ENCODE peak calls at places on chromosomes 2 and 18, in four cellular contexts. P is tibial nerve, K is WERI-Rb-1, V is Peyer's patch. N is an unnamed sample. For H3K36me3, the result is how much of the 10 kb centered on the place peaks cover.

GRCh38 chr2:155841442-155841841 is 491.1 kb downstream of the NR4A2 start:
- DNase-seq in P (no peak), K (no peak), V (no peak), N (no peak)

GRCh38 chr18:59779979-59780378 is 82.8 kb upstream of the CCBE1 start:
- DNase-seq in P (no peak), K (no peak), V (no peak), N (no peak)

GRCh38 chr2:46644690-46645385 is 165.5 kb downstream of the TMEM247 start:
- DNase-seq in P (no peak), K (no peak), V (no peak), N (no peak)

GRCh38 chr2:221370942-221371221 is 201.2 kb downstream of the EPHA4 start:
- DNase-seq in P (no peak), K (no peak), V (no peak), N (no peak)

GRCh38 chr2:232723027-232723426 is 25.9 kb downstream of the GIGYF2 start:
- DNase-seq in P (no peak), K (no peak), V (no peak), N (no peak)

GRCh38 chr18:37294951-37295350 is 270.6 kb downstream of the CELF4 start:
- DNase-seq in P (no peak), K (peak), V (no peak), N (peak)

GRCh38 chr18:77776104-77776503 is 526.5 kb downstream of the GALR1 start:
- DNase-seq in P (no peak), K (no peak), V (no peak), N (no peak)

GRCh38 chr2:236768393-236769140 is 198.9 kb downstream of the ACKR3 start:
- DNase-seq in P (no peak), K (no peak), V (no peak), N (no peak)

GRCh38 chr18:8844721-8845148 is 139.4 kb downstream of the MTCL1 start:
- DNase-seq in P (no peak), K (no peak), V (no peak), N (peak)

GRCh38 chr2:72146357-72147302 is 1.0 kb downstream of the CYP26B1 start:
- DNase-seq in P (peak), K (peak), V (peak), N (no peak)

GRCh38 chr2:1319393-1319792 is 93.9 kb upstream of the TPO start:
- DNase-seq in P (no peak), K (no peak), V (no peak), N (no peak)

GRCh38 chr18:9751371-9752031 is 43.4 kb downstream of the RAB31 start:
- DNase-seq in P (no peak), K (no peak), V (no peak), N (no peak)

GRCh38 chr2:10521891-10522448 is 73.8 kb upstream of the ODC1 start:
- DNase-seq in P (no peak), K (no peak), V (no peak), N (no peak)

GRCh38 chr2:205133544-205133943 is 548.8 kb upstream of the NRP2 start:
- DNase-seq in P (peak), K (no peak), V (no peak), N (peak)

GRCh38 chr2:130963849-130964793 is 127.4 kb downstream of the ARHGEF4 start:
- DNase-seq in P (no peak), K (peak), V (no peak), N (peak)

GRCh38 chr2:158457826-158458616 is 1.3 kb downstream of the PKP4 start:
- DNase-seq in P (peak), K (peak), V (peak), N (peak)

GRCh38 chr18:36066731-36067117 is 635 bp downstream of the RPRD1A start:
- DNase-seq in P (no peak), K (no peak), V (no peak), N (no peak)

GRCh38 chr2:48532824-48533223 is 2.9 kb downstream of the STON1 start:
- DNase-seq in P (no peak), K (no peak), V (no peak), N (no peak)

GRCh38 chr2:642431-642815 is 34.8 kb downstream of the TMEM18 start:
- DNase-seq in P (no peak), K (no peak), V (no peak), N (no peak)

GRCh38 chr2:177195194-177195593 is 17.4 kb upstream of the HNRNPA3 start:
- DNase-seq in P (no peak), K (no peak), V (no peak), N (no peak)

GRCh38 chr2:58620127-58620526 is 379.0 kb upstream of the FANCL start:
- DNase-seq in P (no peak), K (no peak), V (no peak), N (no peak)

GRCh38 chr2:100289020-100289419 is 33.3 kb downstream of the LONRF2 start:
- DNase-seq in P (no peak), K (no peak), V (no peak), N (no peak)

GRCh38 chr2:23381498-23381897 is 3.5 kb upstream of the KLHL29 start:
- DNase-seq in P (no peak), K (no peak), V (no peak), N (no peak)

GRCh38 chr2:212032536-212033219 is 505.9 kb downstream of the ERBB4 start:
- DNase-seq in P (no peak), K (no peak), V (no peak), N (no peak)

GRCh38 chr2:62250239-62250638 is 54.3 kb downstream of the B3GNT2 start:
- DNase-seq in P (no peak), K (no peak), V (no peak), N (no peak)

GRCh38 chr2:64212801-64213321 is 68.6 kb upstream of the PELI1 start:
- DNase-seq in P (no peak), K (no peak), V (no peak), N (no peak)

GRCh38 chr2:216710531-216711282 is 15.4 kb upstream of the IGFBP5 start:
- DNase-seq in P (no peak), K (no peak), V (no peak), N (no peak)

GRCh38 chr2:136117391-136117841 is 533 bp downstream of the CXCR4 start:
- DNase-seq in P (no peak), K (peak), V (peak), N (peak)

GRCh38 chr2:235803028-235803427 is 309.2 kb downstream of the AGAP1 start:
- DNase-seq in P (no peak), K (no peak), V (no peak), N (no peak)

GRCh38 chr2:25043241-25043867 is 1.5 kb downstream of the EFR3B start:
- DNase-seq in P (no peak), K (no peak), V (no peak), N (peak)

GRCh38 chr2:119024568-119024967 is 82.6 kb downstream of the MARCO start:
- DNase-seq in P (no peak), K (no peak), V (no peak), N (no peak)

GRCh38 chr2:119025013-119025412 is 83.0 kb downstream of the MARCO start:
- DNase-seq in P (no peak), K (no peak), V (no peak), N (no peak)

GRCh38 chr2:119029297-119029696 is 87.3 kb downstream of the MARCO start:
- DNase-seq in P (no peak), K (no peak), V (no peak), N (no peak)

GRCh38 chr2:119025762-119026351 is 83.9 kb downstream of the MARCO start:
- DNase-seq in P (no peak), K (no peak), V (no peak), N (no peak)

DNA sequence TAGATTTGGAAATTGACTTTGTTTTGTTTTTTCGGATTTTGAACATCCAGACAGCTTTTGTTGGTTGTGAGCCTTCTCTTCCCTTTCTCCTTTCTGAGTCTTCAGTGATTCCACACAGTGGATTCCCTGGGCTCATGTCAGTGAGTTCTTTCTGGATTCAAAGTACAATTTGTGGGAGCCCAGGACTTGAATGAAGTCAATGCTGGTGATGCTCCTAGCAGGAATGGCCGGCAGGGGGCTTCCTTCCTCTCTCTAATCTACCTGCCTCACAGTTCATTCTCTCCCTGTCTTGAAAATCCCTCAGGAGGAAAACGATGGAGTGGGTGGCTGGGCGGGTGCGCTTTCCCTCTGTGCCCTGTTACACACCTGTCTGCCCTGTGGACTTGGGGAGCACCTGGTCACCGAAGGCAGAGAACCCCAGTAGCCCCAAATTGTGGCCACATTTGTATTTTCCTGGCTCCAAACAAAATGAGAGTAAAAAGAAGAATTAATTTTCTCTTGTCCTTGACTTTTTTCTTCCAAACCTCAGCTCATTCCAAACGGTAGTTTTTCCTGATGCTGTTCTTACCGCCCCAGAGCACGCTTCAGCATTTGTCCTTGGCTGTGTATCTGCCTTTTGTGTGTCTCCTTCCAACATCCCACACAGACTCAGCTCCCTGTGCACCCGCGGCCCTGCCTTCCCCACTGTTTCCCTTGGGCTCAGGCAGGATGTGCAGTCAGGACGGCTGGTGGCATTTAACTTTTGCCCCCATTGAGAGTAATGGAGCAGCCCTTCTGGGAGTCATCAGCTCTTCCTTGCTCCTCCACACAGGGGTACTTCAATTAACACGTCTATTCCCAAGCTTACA is 86.6 kb downstream of the MARCO start:
- DNase-seq in P (no peak), K (peak), V (no peak), N (peak)
- TF ChIP-seq CTCF in P (no peak), K (peak), V (peak), N (peak)

GRCh38 chr2:86134709-86135108 is 28.7 kb downstream of the PTCD3 start:
- DNase-seq in P (no peak), K (no peak), V (no peak), N (no peak)
- H3K36me3 ChIP-seq in P (half or more), K (half or more), V (under half), N (half or more)

GRCh38 chr2:99066602-99067001 is 74.9 kb upstream of the C2orf15 start:
- DNase-seq in P (no peak), K (peak), V (no peak), N (no peak)
- TF ChIP-seq CTCF in P (no peak), K (peak), V (peak), N (peak)

DNA sequence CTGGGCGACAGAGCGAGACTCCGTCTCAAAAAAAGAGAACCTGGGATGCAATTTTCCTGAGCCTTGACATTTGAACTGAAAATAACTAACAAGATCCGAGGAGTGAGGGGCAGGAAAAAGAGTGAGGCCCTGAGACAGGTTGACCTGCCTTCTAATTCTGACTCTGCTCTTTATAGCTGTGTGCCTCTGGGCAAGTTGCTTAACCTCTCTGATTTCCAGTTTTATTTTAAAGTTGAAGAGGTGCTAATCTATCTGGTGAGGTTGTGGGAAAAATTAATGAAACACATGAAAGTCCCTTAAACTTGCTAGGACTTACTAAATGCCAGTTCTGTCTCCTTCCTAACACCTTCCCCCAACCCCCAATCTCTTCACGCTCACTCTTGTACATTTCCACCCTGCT is 108.4 kb upstream of the MGAT5 start:
- DNase-seq in P (no peak), K (no peak), V (no peak), N (no peak)
- H3K36me3 ChIP-seq in P (under half), K (under half), V (under half), N (under half)

GRCh38 chr18:74331404-74331803 is 15.8 kb downstream of the C18orf63 start:
- DNase-seq in P (no peak), K (no peak), V (no peak), N (no peak)
- TF ChIP-seq CTCF in P (peak), K (peak), V (peak), N (peak)